ENCODE peak calls at places on chromosomes 7 and 10, in seven cellular contexts. O is H1, P is K562, H is HepG2, M is GM12891, E is GM12892, F is GM12878. J is an unnamed sample.

GRCh38 chr7:44375236-44375699 is 49.9 kb upstream of the CAMK2B start:
- DNase-seq in M (no peak), E (no peak), P (peak), H (peak), O (no peak), F (no peak), J (peak)

GRCh38 chr7:117871778-117872538 is 1.3 kb downstream of the CTTNBP2 start:
- DNase-seq in O (no peak), M (no peak), E (no peak), H (no peak), F (no peak), P (no peak), J (peak)

GRCh38 chr7:55235115-55235514 is 130.0 kb upstream of the LANCL2 start:
- DNase-seq in P (no peak), M (no peak), O (no peak), H (no peak), E (no peak), F (no peak), J (no peak)

GRCh38 chr7:143003393-143004051 is 23.4 kb downstream of the OR9A2 start:
- DNase-seq in P (peak), F (peak), E (peak), M (peak), O (no peak), H (peak), J (peak)

GRCh38 chr10:86370006-86370585 is 3.5 kb upstream of the GRID1 start:
- DNase-seq in P (no peak), M (no peak), H (no peak), O (no peak), E (no peak), F (no peak), J (no peak)

GRCh38 chr10:70773965-70774809 is 11.0 kb downstream of the TBATA start:
- DNase-seq in H (no peak), M (no peak), F (no peak), O (no peak), P (no peak), E (no peak), J (peak)

GRCh38 chr7:133869556-133869955 is 257.6 kb upstream of the LRGUK start:
- DNase-seq in F (no peak), P (no peak), M (no peak), O (no peak), E (no peak), H (no peak), J (no peak)

GRCh38 chr7:10312942-10313341 is 660.7 kb upstream of the PHF14 start:
- DNase-seq in F (no peak), E (no peak), O (no peak), P (no peak), H (no peak), M (no peak), J (no peak)

GRCh38 chr7:6495597-6496262 is 48.0 kb upstream of the DAGLB start:
- DNase-seq in E (no peak), M (no peak), O (no peak), F (no peak), P (peak), H (no peak), J (peak)

GRCh38 chr10:49605939-49606509 is 4.1 kb upstream of the SLC18A3 start:
- DNase-seq in M (no peak), H (no peak), O (no peak), F (no peak), P (no peak), E (no peak), J (no peak)

GRCh38 chr7:3404490-3404889 is 103.4 kb downstream of the SDK1 start:
- DNase-seq in M (no peak), H (no peak), O (no peak), E (no peak), P (no peak), F (no peak), J (peak)

GRCh38 chr7:77321300-77321699 is 94.8 kb downstream of the GSAP start:
- DNase-seq in O (no peak), E (no peak), F (no peak), H (no peak), M (no peak), P (no peak), J (no peak)

DNA sequence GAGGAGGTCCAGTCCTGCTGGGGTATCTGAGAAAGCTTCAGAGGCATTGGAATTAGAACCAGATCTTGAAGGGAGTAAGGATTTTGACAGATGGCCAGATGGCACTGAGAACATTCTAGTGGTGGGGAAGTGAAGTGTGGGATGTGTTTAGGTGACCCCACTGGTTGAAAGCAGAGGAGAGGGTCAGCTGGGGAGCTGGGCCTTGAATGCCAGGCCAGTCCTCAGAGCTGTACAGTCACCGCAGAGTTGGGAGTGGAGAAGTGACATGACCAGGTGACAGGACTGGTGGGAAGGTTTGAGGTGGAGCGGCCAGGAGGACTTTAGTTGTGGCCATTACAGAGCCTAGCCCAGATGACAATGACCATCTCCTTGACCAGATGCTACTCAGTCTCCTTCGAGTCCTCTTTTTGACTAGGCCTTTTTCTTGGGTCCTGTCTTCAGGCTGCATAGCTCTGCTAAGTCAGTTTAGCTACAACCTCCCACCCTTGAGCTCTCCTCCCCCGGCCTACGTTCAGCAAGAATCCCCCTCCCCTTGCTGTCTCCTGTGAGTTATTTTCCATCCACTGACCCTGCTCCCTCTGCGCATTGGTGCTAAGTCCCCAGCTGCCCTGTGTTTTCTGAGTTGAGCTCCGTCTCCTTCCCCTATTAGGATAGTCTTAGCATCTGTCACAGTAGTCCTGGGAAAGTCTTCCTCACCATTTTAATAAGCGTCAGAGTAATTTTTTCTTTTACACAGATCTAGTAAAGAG is 56.3 kb downstream of the CCNY start:
- DNase-seq in P (no peak), M (no peak), F (no peak), H (no peak), O (no peak), E (no peak), J (no peak)
- TF ChIP-seq TAF1 in P (no peak), M (no peak), F (no peak), H (no peak), O (no peak), E (no peak), J (no peak)

DNA sequence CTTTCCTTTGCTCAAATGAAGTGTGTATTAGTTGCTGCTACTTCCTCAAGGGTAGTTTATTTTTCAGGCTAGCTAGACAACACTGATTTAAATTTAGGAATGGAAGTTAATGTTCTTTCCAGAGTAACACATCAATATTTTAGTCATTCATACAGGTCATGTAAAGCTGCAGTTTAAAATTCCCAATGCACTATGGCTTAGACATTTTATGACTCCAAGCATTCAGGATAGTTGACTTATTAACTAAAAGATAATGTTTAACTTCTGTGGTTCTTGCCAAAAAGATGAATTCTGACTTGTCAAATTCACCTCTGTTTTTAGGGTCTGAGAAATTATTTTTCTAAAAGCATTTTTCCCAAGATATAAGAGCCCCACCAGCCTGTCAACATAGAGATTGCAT is 131.9 kb downstream of the TFPI2 start:
- DNase-seq in E (no peak), H (no peak), F (no peak), P (no peak), O (no peak), M (no peak), J (no peak)
- TF ChIP-seq TAF1 in E (no peak), H (no peak), F (no peak), P (no peak), O (no peak), M (no peak), J (no peak)

DNA sequence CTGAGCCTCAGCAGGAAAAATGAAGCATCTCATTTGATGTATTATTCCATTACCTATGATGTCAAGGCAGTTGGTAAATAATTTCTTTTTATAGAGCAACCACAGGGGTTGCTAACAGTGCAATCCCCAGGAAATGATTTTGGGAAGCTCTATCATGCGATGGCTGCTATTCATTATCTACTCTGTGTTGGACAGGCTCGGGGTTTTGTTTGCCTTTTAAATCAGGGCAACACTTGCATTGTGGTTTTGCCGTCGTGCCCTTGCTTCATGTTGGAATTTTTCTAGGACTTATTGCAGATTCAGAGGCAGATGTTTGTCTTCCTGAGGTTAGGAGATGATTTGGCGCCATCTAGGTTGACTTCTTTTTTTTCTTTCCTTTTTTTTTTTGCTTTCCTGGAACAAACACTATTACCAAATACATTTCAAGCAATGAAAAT is 128.4 kb downstream of the BICC1 start:
- DNase-seq in P (no peak), M (no peak), F (no peak), H (peak), O (no peak), E (no peak), J (peak)
- TF ChIP-seq TAF1 in P (no peak), M (no peak), F (no peak), H (no peak), O (no peak), E (no peak), J (no peak)

GRCh38 chr7:7992502-7992901 is 23.9 kb downstream of the GLCCI1 start:
- DNase-seq in H (no peak), P (no peak), M (no peak), O (no peak), F (no peak), E (no peak), J (no peak)
- TF ChIP-seq TAF1 in H (no peak), P (no peak), M (no peak), O (no peak), F (no peak), E (no peak), J (no peak)

DNA sequence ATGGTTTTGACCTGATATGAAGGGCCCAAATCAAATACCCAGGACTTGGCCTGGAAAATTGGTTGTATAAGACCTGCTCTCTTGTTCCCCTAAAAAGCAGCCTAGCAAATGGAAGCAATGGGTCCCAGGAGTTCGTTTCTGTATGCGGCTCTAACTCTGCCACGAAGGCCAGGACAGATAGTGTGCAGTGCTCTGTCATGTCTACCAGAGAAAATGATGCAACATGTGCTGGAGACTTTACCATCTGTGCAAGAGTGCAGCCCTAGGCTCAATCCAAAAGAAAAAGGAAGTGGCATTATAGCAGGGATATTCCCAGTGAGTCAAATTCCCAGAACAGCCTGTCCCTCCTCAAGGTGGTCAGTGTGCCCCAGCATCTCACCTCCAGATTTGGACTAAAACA is 311.4 kb downstream of the RNLS start:
- DNase-seq in F (no peak), H (no peak), P (no peak), M (no peak), O (no peak), E (no peak), J (no peak)
- TF ChIP-seq TAF1 in F (no peak), H (no peak), P (no peak), M (no peak), O (no peak), E (no peak), J (no peak)

GRCh38 chr10:60207894-60208293 is 181.8 kb downstream of the ANK3 start:
- DNase-seq in E (no peak), M (no peak), O (no peak), P (no peak), H (no peak), F (no peak), J (no peak)
- TF ChIP-seq TAF1 in E (no peak), M (no peak), O (no peak), P (no peak), H (no peak), F (no peak), J (no peak)

GRCh38 chr7:15326044-15326644 is 235.7 kb downstream of the AGMO start:
- DNase-seq in F (no peak), E (no peak), O (no peak), P (peak), M (no peak), H (peak), J (peak)
- TF ChIP-seq TAF1 in F (no peak), E (no peak), O (no peak), P (no peak), M (no peak), H (no peak), J (no peak)

DNA sequence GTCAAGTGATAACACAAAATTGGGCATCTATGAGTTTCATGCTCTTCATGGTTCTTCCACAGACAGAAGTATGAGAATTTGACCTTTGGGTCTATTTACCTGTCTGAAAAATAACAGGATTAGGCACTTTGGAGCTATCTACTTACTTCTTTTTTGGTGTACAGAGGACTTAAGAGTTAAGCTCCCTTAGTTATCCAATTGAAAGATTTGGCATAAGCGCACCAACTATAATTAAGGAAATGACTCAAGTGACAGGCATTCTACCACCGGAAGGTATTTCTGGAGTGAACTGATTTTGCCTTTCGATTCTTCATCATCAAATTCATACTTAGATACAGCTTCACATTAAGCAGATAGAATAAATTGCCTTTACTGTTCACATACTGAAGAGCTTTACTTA is 43.9 kb downstream of the IFIT5 start:
- DNase-seq in M (no peak), O (no peak), H (no peak), P (no peak), E (no peak), F (no peak), J (no peak)
- TF ChIP-seq TAF1 in M (no peak), O (no peak), H (no peak), P (no peak), E (no peak), F (no peak), J (no peak)

J was measured in SK-N-SH.